ENCODE peak calls at places on chromosome 18, in seven cellular contexts. One of them, this sample, is unnamed.

GRCh38 chr18:3037423-3037915 is 24.5 kb upstream of the LPIN2 start:
- DNase-seq in central memory CD4-positive, alpha-beta T cell: no peak
- DNase-seq in germinal center: peak
- DNase-seq in A549: peak
- DNase-seq in lower leg skin: peak
- DNase-seq in NCI-H2081: peak
- DNase-seq in iPS DF 6.9: no peak
- DNase-seq in this sample: no peak

GRCh38 chr18:56067216-56067611 is 479.2 kb upstream of the TCF4 start:
- DNase-seq in central memory CD4-positive, alpha-beta T cell: no peak
- DNase-seq in germinal center: no peak
- DNase-seq in A549: no peak
- DNase-seq in lower leg skin: no peak
- DNase-seq in NCI-H2081: no peak
- DNase-seq in iPS DF 6.9: no peak
- DNase-seq in this sample: no peak

GRCh38 chr18:35775887-35776286 is 194.3 kb downstream of the GALNT1 start:
- DNase-seq in central memory CD4-positive, alpha-beta T cell: no peak
- DNase-seq in germinal center: no peak
- DNase-seq in A549: no peak
- DNase-seq in lower leg skin: no peak
- DNase-seq in NCI-H2081: no peak
- DNase-seq in iPS DF 6.9: no peak
- DNase-seq in this sample: no peak

GRCh38 chr18:60358516-60358915 is 14.1 kb downstream of the MC4R start:
- DNase-seq in central memory CD4-positive, alpha-beta T cell: no peak
- DNase-seq in germinal center: no peak
- DNase-seq in A549: no peak
- DNase-seq in lower leg skin: no peak
- DNase-seq in NCI-H2081: no peak
- DNase-seq in iPS DF 6.9: no peak
- DNase-seq in this sample: no peak

GRCh38 chr18:10239138-10239537 is 215.3 kb upstream of the APCDD1 start:
- DNase-seq in central memory CD4-positive, alpha-beta T cell: no peak
- DNase-seq in germinal center: no peak
- DNase-seq in A549: no peak
- DNase-seq in lower leg skin: peak
- DNase-seq in NCI-H2081: no peak
- DNase-seq in iPS DF 6.9: no peak
- DNase-seq in this sample: peak

GRCh38 chr18:12361770-12362378 is 15.2 kb downstream of the AFG3L2 start:
- DNase-seq in central memory CD4-positive, alpha-beta T cell: no peak
- DNase-seq in germinal center: no peak
- DNase-seq in A549: no peak
- DNase-seq in lower leg skin: no peak
- DNase-seq in NCI-H2081: no peak
- DNase-seq in iPS DF 6.9: no peak
- DNase-seq in this sample: no peak

GRCh38 chr18:5152335-5153020 is 44.6 kb downstream of the AKAIN1 start:
- DNase-seq in central memory CD4-positive, alpha-beta T cell: no peak
- DNase-seq in germinal center: no peak
- DNase-seq in A549: no peak
- DNase-seq in lower leg skin: no peak
- DNase-seq in NCI-H2081: no peak
- DNase-seq in iPS DF 6.9: peak
- DNase-seq in this sample: no peak

GRCh38 chr18:24518596-24518995 is 58.2 kb downstream of the HRH4 start:
- DNase-seq in central memory CD4-positive, alpha-beta T cell: no peak
- DNase-seq in germinal center: no peak
- DNase-seq in A549: no peak
- DNase-seq in lower leg skin: no peak
- DNase-seq in NCI-H2081: no peak
- DNase-seq in iPS DF 6.9: no peak
- DNase-seq in this sample: no peak

GRCh38 chr18:79904357-79905147 is 46.9 kb downstream of the SLC66A2 start:
- DNase-seq in central memory CD4-positive, alpha-beta T cell: no peak
- DNase-seq in germinal center: no peak
- DNase-seq in A549: no peak
- DNase-seq in lower leg skin: peak
- DNase-seq in NCI-H2081: no peak
- DNase-seq in iPS DF 6.9: no peak
- DNase-seq in this sample: no peak

GRCh38 chr18:33851546-33852078 is 273.6 kb downstream of the ASXL3 start:
- DNase-seq in central memory CD4-positive, alpha-beta T cell: no peak
- DNase-seq in germinal center: no peak
- DNase-seq in A549: no peak
- DNase-seq in lower leg skin: no peak
- DNase-seq in NCI-H2081: no peak
- DNase-seq in iPS DF 6.9: no peak
- DNase-seq in this sample: no peak

This sample was measured in gastrocnemius medialis.